ENCODE peak calls at places on chromosomes 2 and 18, in nine cellular contexts. S, Z, N, B, L, P, R, K and C are unnamed samples.
A peak's percentile ranks its signal among the peaks of the same experiment; 100 is the strongest.

GRCh38 chr2:96409543-96410184 is 74.1 kb downstream of the NCAPH start:
- DNase-seq in S (no peak), Z (no peak), N (no peak), B (no peak), L (peak; percentile 44), P (no peak), R (no peak), K (no peak), C (no peak)

GRCh38 chr18:32378705-32379104 is 92.0 kb downstream of the GAREM1 start:
- DNase-seq in S (no peak), Z (peak; percentile 43), N (no peak), B (no peak), L (no peak), P (no peak), R (peak; percentile 61), K (no peak), C (peak; percentile 15)

GRCh38 chr2:173436088-173436487 is 81.4 kb downstream of the CDCA7 start:
- DNase-seq in S (no peak), Z (no peak), N (no peak), B (no peak), L (no peak), P (no peak), R (no peak), K (no peak), C (no peak)

GRCh38 chr2:149686677-149687427 is 99.3 kb upstream of the MMADHC start:
- DNase-seq in S (no peak), Z (no peak), N (no peak), B (no peak), L (peak; percentile 12), P (no peak), R (no peak), K (no peak), C (no peak)

GRCh38 chr18:40917096-40917495 is 1037.9 kb upstream of the PIK3C3 start:
- DNase-seq in S (no peak), Z (peak; percentile 53), N (no peak), B (no peak), L (no peak), P (no peak), R (no peak), K (no peak), C (peak; percentile 60)

GRCh38 chr2:74051504-74051903 is 66.8 kb downstream of the TET3 start:
- DNase-seq in S (no peak), Z (no peak), N (no peak), B (no peak), L (no peak), P (no peak), R (no peak), K (no peak), C (no peak)

GRCh38 chr2:106034325-106034724 is 159.8 kb downstream of the UXS1 start:
- DNase-seq in S (no peak), Z (no peak), N (no peak), B (no peak), L (no peak), P (no peak), R (no peak), K (no peak), C (peak; percentile 62)

GRCh38 chr18:3458952-3459853 is 9.2 kb downstream of the TGIF1 start:
- DNase-seq in S (no peak), Z (peak; percentile 83), N (no peak), B (no peak), L (no peak), P (no peak), R (no peak), K (no peak), C (peak; percentile 95)

GRCh38 chr2:44780406-44780805 is 161.1 kb upstream of the SIX3 start:
- DNase-seq in S (no peak), Z (no peak), N (no peak), B (no peak), L (no peak), P (no peak), R (no peak), K (no peak), C (no peak)

GRCh38 chr2:47658646-47659320 is 124.2 kb upstream of the MSH6 start:
- DNase-seq in S (peak; percentile 69), Z (no peak), N (no peak), B (peak; percentile 91), L (no peak), P (no peak), R (no peak), K (no peak), C (no peak)

GRCh38 chr2:158644139-158644538 is 151.0 kb upstream of the DAPL1 start:
- DNase-seq in S (no peak), Z (peak; percentile 44), N (no peak), B (no peak), L (no peak), P (no peak), R (no peak), K (no peak), C (no peak)

GRCh38 chr2:109031481-109032228 is 42.6 kb upstream of the EDAR start:
- DNase-seq in S (peak; percentile 21), Z (peak; percentile 57), N (peak; percentile 67), B (no peak), L (peak; percentile 63), P (peak; percentile 21), R (peak; percentile 66), K (no peak), C (peak; percentile 20)

GRCh38 chr2:103809946-103810345 is 1044.0 kb upstream of the POU3F3 start:
- DNase-seq in S (no peak), Z (peak; percentile 1), N (peak; percentile 30), B (no peak), L (no peak), P (no peak), R (no peak), K (no peak), C (no peak)

GRCh38 chr2:33230877-33231276 is 245.6 kb upstream of the RASGRP3 start:
- DNase-seq in S (no peak), Z (no peak), N (no peak), B (no peak), L (no peak), P (no peak), R (no peak), K (no peak), C (peak; percentile 86)

GRCh38 chr2:112582314-112582746 is 2.1 kb upstream of the CHCHD5 start:
- DNase-seq in S (peak; percentile 79), Z (peak; percentile 76), N (peak; percentile 52), B (peak; percentile 87), L (peak; percentile 34), P (peak; percentile 20), R (peak; percentile 75), K (peak; percentile 24), C (peak; percentile 81)

GRCh38 chr2:149221898-149222297 is 108.5 kb upstream of the LYPD6 start:
- DNase-seq in S (no peak), Z (no peak), N (peak; percentile 16), B (no peak), L (peak; percentile 34), P (no peak), R (no peak), K (no peak), C (no peak)

GRCh38 chr2:239328306-239329191 is 72.3 kb downstream of the HDAC4 start:
- DNase-seq in S (no peak), Z (peak; percentile 81), N (no peak), B (no peak), L (peak; percentile 83), P (no peak), R (peak; percentile 76), K (no peak), C (no peak)

DNA sequence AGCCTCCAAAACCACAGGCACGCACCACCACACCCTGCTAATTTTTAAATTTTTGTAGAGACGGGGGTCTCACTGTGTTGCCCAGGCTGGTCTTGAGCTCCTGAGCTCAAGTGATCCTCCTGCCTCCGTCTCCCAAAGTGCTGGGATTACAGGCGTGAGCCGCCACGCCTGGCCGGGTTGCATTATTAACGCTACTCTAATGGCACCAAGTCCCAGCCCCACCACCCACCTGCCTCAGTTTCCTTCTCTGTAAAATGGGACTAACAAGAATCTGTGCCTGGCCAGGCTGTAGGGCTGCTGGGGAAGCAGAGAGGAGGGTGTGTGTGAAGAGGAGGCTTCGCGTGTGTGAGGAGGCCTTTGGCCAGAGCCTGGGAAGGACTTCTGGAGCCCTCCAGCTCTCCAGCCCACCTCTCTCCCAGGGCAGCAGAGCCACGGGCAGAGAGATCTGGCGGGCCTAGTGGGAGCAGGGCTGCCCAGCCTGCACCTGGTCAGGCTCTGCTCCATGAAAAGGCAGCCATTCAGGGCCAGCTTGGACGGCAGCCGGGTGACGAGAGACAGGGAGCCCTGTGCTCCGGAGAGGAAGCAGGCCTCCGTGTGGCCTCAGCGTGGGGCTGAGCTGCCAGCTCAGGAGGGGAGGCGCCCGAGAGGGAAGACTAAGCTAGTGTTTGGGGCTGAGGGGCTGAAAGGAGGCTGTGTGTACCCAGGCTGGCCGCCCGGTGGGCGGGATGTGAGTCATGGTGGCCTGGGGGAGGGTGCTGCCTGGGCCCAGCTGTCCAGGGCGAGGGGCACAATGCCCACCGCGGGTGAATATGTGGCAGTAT is 7.4 kb upstream of the B3GNT7 start:
- DNase-seq in S (no peak), Z (peak; percentile 62), N (no peak), B (no peak), L (peak; percentile 70), P (peak; percentile 40), R (peak; percentile 50), K (no peak), C (peak; percentile 90)
- H3K9me2 ChIP-seq in S (no peaks in the 10 kb centered on the region), Z (no peaks in the 10 kb centered on the region), N (no peaks in the 10 kb centered on the region), B (no peaks in the 10 kb centered on the region), L (no peaks in the 10 kb centered on the region), P (no peaks in the 10 kb centered on the region), R (no peaks in the 10 kb centered on the region), K (no peaks in the 10 kb centered on the region), C (no peaks in the 10 kb centered on the region)

GRCh38 chr2:128472789-128473174 is 154.1 kb upstream of the HS6ST1 start:
- DNase-seq in S (no peak), Z (peak; percentile 52), N (no peak), B (no peak), L (no peak), P (no peak), R (no peak), K (no peak), C (no peak)
- H3K4me3 ChIP-seq in S (no peak overlapping the region), Z (no peak overlapping the region), N (no peak overlapping the region), B (no peak overlapping the region), L (no peak overlapping the region), P (no peak overlapping the region), R (no peak overlapping the region), K (no peak overlapping the region), C (no peak overlapping the region)

DNA sequence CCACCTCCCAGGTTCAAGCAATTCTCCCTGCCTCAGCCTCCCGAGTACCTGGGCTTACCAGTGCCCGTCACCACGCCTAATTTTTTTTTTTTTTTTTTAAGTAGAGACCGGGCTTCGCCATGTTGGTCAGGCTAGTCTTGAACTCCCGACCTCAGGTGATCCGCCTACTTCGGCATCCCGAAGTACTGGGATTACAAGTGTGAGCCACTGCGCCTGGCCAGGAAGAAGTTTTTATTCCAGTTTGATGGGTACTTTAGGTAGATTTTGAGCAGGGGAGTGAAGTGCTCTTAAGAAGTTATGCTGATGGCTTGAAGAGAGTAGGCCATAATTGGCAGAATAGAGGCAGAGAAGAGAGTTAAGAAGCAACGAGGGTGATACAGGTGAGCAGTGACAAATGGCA is 25.3 kb downstream of the FZD5 start:
- DNase-seq in S (no peak), Z (no peak), N (no peak), B (no peak), L (no peak), P (no peak), R (no peak), K (no peak), C (no peak)
- H3K9me2 ChIP-seq in S (no peaks in the 10 kb centered on the region), Z (no peaks in the 10 kb centered on the region), N (no peaks in the 10 kb centered on the region), B (no peaks in the 10 kb centered on the region), L (no peaks in the 10 kb centered on the region), P (no peaks in the 10 kb centered on the region), R (no peaks in the 10 kb centered on the region), K (no peaks in the 10 kb centered on the region), C (no peaks in the 10 kb centered on the region)

DNA sequence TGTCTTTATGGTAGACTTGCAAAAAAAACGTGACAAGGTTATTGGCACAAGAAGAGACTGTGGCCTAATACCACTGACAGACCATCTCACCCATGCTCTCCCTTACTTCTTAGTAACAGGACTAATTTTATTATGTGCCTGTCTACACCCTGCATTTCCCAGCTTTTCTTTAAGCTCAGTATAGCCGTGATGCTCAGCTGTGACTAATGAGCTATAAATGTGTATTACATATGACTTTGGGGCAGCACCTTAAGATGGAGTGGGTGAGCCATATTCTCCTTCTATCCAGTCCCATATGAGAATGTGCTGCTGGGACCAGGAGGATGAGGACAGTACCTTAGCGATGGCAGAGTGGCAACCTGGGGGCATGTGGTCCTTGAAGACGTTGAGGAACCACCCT is 293.5 kb downstream of the RNF144A start:
- DNase-seq in S (no peak), Z (peak; percentile 56), N (no peak), B (no peak), L (no peak), P (no peak), R (no peak), K (no peak), C (no peak)
- H3K4me3 ChIP-seq in S (no peak overlapping the region), Z (no peak overlapping the region), N (no peak overlapping the region), B (no peak overlapping the region), L (no peak overlapping the region), P (no peak overlapping the region), R (no peak overlapping the region), K (no peak overlapping the region), C (no peak overlapping the region)